ENCODE peak calls at places on chromosomes 5 and 9, in six cellular contexts. One of them, this sample, is unnamed.

GRCh38 chr5:125576823-125577222 is 830.4 kb upstream of the ZNF608 start:
- DNase-seq in tibial nerve: no peak
- DNase-seq in A549: no peak
- DNase-seq in heart left ventricle: no peak
- DNase-seq in body of pancreas: no peak
- DNase-seq in ovary: no peak
- DNase-seq in this sample: no peak

GRCh38 chr5:154220625-154221024 is 30.1 kb downstream of the GALNT10 start:
- DNase-seq in tibial nerve: no peak
- DNase-seq in A549: no peak
- DNase-seq in heart left ventricle: no peak
- DNase-seq in body of pancreas: no peak
- DNase-seq in ovary: no peak
- DNase-seq in this sample: peak

GRCh38 chr5:113065626-113066025 is 89.0 kb downstream of the DCP2 start:
- DNase-seq in tibial nerve: no peak
- DNase-seq in A549: no peak
- DNase-seq in heart left ventricle: no peak
- DNase-seq in body of pancreas: no peak
- DNase-seq in ovary: no peak
- DNase-seq in this sample: no peak

GRCh38 chr9:124285490-124285889 is 27.7 kb downstream of the NEK6 start:
- DNase-seq in tibial nerve: no peak
- DNase-seq in A549: no peak
- DNase-seq in heart left ventricle: no peak
- DNase-seq in body of pancreas: no peak
- DNase-seq in ovary: no peak
- DNase-seq in this sample: no peak

GRCh38 chr9:70883056-70883455 is 238.4 kb downstream of the TRPM3 start:
- DNase-seq in tibial nerve: no peak
- DNase-seq in A549: no peak
- DNase-seq in heart left ventricle: no peak
- DNase-seq in body of pancreas: no peak
- DNase-seq in ovary: no peak
- DNase-seq in this sample: no peak

GRCh38 chr9:24464321-24464951 is 81.3 kb downstream of the IZUMO3 start:
- DNase-seq in tibial nerve: no peak
- DNase-seq in A549: no peak
- DNase-seq in heart left ventricle: no peak
- DNase-seq in body of pancreas: no peak
- DNase-seq in ovary: no peak
- DNase-seq in this sample: no peak

GRCh38 chr9:108478431-108478837 is 377.4 kb downstream of the ACTL7B start:
- DNase-seq in tibial nerve: peak
- DNase-seq in A549: peak
- DNase-seq in heart left ventricle: no peak
- DNase-seq in body of pancreas: no peak
- DNase-seq in ovary: no peak
- DNase-seq in this sample: peak

GRCh38 chr5:30676223-30676840 is 517.2 kb upstream of the CDH6 start:
- DNase-seq in tibial nerve: no peak
- DNase-seq in A549: no peak
- DNase-seq in heart left ventricle: no peak
- DNase-seq in body of pancreas: no peak
- DNase-seq in ovary: no peak
- DNase-seq in this sample: no peak

GRCh38 chr9:78958887-78959286 is 612.9 kb upstream of the TLE4 start:
- DNase-seq in tibial nerve: no peak
- DNase-seq in A549: no peak
- DNase-seq in heart left ventricle: no peak
- DNase-seq in body of pancreas: no peak
- DNase-seq in ovary: no peak
- DNase-seq in this sample: no peak

GRCh38 chr9:121713400-121714070 is 62.1 kb downstream of the DAB2IP start:
- DNase-seq in tibial nerve: no peak
- DNase-seq in A549: no peak
- DNase-seq in heart left ventricle: no peak
- DNase-seq in body of pancreas: no peak
- DNase-seq in ovary: no peak
- DNase-seq in this sample: no peak

GRCh38 chr5:143749581-143750204 is 62.3 kb upstream of the HMHB1 start:
- DNase-seq in tibial nerve: no peak
- DNase-seq in A549: no peak
- DNase-seq in heart left ventricle: no peak
- DNase-seq in body of pancreas: no peak
- DNase-seq in ovary: no peak
- DNase-seq in this sample: no peak

GRCh38 chr5:88825782-88826110 is 57.2 kb downstream of the MEF2C start:
- DNase-seq in tibial nerve: no peak
- DNase-seq in A549: no peak
- DNase-seq in heart left ventricle: no peak
- DNase-seq in body of pancreas: no peak
- DNase-seq in ovary: no peak
- DNase-seq in this sample: peak

GRCh38 chr9:129481824-129482511 is 138.9 kb downstream of the C9orf50 start:
- DNase-seq in tibial nerve: no peak
- DNase-seq in A549: no peak
- DNase-seq in heart left ventricle: peak
- DNase-seq in body of pancreas: no peak
- DNase-seq in ovary: peak
- DNase-seq in this sample: no peak

GRCh38 chr5:36552626-36553393 is 53.6 kb upstream of the SLC1A3 start:
- DNase-seq in tibial nerve: no peak
- DNase-seq in A549: no peak
- DNase-seq in heart left ventricle: no peak
- DNase-seq in body of pancreas: no peak
- DNase-seq in ovary: no peak
- DNase-seq in this sample: no peak

GRCh38 chr5:33309076-33309475 is 131.7 kb upstream of the TARS1 start:
- DNase-seq in tibial nerve: no peak
- DNase-seq in A549: no peak
- DNase-seq in heart left ventricle: no peak
- DNase-seq in body of pancreas: no peak
- DNase-seq in ovary: no peak
- DNase-seq in this sample: no peak

GRCh38 chr5:147040856-147041255 is 162.3 kb upstream of the PPP2R2B start:
- DNase-seq in tibial nerve: no peak
- DNase-seq in A549: no peak
- DNase-seq in heart left ventricle: no peak
- DNase-seq in body of pancreas: no peak
- DNase-seq in ovary: no peak
- DNase-seq in this sample: no peak

GRCh38 chr5:57207681-57208080 is 33.8 kb downstream of the GPBP1 start:
- DNase-seq in tibial nerve: no peak
- DNase-seq in A549: no peak
- DNase-seq in heart left ventricle: peak
- DNase-seq in body of pancreas: no peak
- DNase-seq in ovary: no peak
- DNase-seq in this sample: peak

GRCh38 chr5:66454186-66455078 is 141.8 kb upstream of the MAST4 start:
- DNase-seq in tibial nerve: no peak
- DNase-seq in A549: no peak
- DNase-seq in heart left ventricle: no peak
- DNase-seq in body of pancreas: peak
- DNase-seq in ovary: no peak
- DNase-seq in this sample: no peak

GRCh38 chr9:114223564-114224246 is 68.4 kb downstream of the COL27A1 start:
- DNase-seq in tibial nerve: no peak
- DNase-seq in A549: peak
- DNase-seq in heart left ventricle: no peak
- DNase-seq in body of pancreas: no peak
- DNase-seq in ovary: no peak
- DNase-seq in this sample: no peak

GRCh38 chr9:114343471-114344187 is 14.0 kb downstream of the ORM2 start:
- DNase-seq in tibial nerve: no peak
- DNase-seq in A549: no peak
- DNase-seq in heart left ventricle: peak
- DNase-seq in body of pancreas: no peak
- DNase-seq in ovary: no peak
- DNase-seq in this sample: no peak

GRCh38 chr9:97794666-97795065 is 58.4 kb upstream of the FOXE1 start:
- DNase-seq in tibial nerve: no peak
- DNase-seq in A549: no peak
- DNase-seq in heart left ventricle: no peak
- DNase-seq in body of pancreas: no peak
- DNase-seq in ovary: no peak
- DNase-seq in this sample: no peak

GRCh38 chr5:66415208-66415607 is 181.0 kb upstream of the MAST4 start:
- DNase-seq in tibial nerve: no peak
- DNase-seq in A549: no peak
- DNase-seq in heart left ventricle: no peak
- DNase-seq in body of pancreas: no peak
- DNase-seq in ovary: no peak
- DNase-seq in this sample: no peak

DNA sequence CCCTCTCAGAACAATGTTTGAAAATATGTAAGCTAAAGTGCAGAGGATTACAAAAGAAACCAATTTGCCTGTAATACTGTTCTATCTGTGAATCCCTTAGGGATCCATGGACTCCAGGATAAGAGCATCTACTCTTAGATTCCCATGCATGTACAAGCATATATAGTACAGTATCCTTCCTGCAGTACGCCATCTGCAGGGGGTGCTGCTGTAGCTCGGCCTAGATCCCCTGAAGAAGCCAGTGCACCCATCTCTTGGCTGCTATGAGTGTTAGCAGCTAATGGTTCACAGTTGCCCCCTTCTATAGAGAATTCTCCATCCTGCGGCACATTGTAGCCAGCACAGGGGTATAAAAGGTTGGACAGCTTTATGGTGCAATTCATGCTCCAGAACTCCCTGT is 61.8 kb upstream of the SLC30A5 start:
- DNase-seq in tibial nerve: no peak
- DNase-seq in A549: no peak
- DNase-seq in heart left ventricle: no peak
- DNase-seq in body of pancreas: no peak
- DNase-seq in ovary: no peak
- DNase-seq in this sample: no peak
- TF ChIP-seq CTCF in tibial nerve: no peak
- TF ChIP-seq CTCF in A549: no peak
- TF ChIP-seq CTCF in heart left ventricle: no peak
- TF ChIP-seq CTCF in body of pancreas: no peak
- TF ChIP-seq CTCF in ovary: no peak
- TF ChIP-seq CTCF in this sample: no peak

GRCh38 chr5:141421489-141421855 is 621 bp downstream of the PCDHGA11 start:
- DNase-seq in tibial nerve: no peak
- DNase-seq in A549: no peak
- DNase-seq in heart left ventricle: no peak
- DNase-seq in body of pancreas: no peak
- DNase-seq in ovary: no peak
- DNase-seq in this sample: no peak
- H3K4me3 ChIP-seq in tibial nerve: no peak
- H3K4me3 ChIP-seq in A549: no peak
- H3K4me3 ChIP-seq in heart left ventricle: no peak
- H3K4me3 ChIP-seq in body of pancreas: no peak
- H3K4me3 ChIP-seq in ovary: no peak
- H3K4me3 ChIP-seq in this sample: peak

GRCh38 chr9:21812945-21813568 is 10.6 kb downstream of the MTAP start:
- DNase-seq in tibial nerve: peak
- DNase-seq in A549: no peak
- DNase-seq in heart left ventricle: peak
- DNase-seq in body of pancreas: peak
- DNase-seq in ovary: peak
- DNase-seq in this sample: peak
- TF ChIP-seq POLR2A in tibial nerve: no peak
- TF ChIP-seq POLR2A in A549: no peak
- TF ChIP-seq POLR2A in heart left ventricle: no peak
- TF ChIP-seq POLR2A in body of pancreas: no peak
- TF ChIP-seq POLR2A in ovary: no peak
- TF ChIP-seq POLR2A in this sample: no peak

DNA sequence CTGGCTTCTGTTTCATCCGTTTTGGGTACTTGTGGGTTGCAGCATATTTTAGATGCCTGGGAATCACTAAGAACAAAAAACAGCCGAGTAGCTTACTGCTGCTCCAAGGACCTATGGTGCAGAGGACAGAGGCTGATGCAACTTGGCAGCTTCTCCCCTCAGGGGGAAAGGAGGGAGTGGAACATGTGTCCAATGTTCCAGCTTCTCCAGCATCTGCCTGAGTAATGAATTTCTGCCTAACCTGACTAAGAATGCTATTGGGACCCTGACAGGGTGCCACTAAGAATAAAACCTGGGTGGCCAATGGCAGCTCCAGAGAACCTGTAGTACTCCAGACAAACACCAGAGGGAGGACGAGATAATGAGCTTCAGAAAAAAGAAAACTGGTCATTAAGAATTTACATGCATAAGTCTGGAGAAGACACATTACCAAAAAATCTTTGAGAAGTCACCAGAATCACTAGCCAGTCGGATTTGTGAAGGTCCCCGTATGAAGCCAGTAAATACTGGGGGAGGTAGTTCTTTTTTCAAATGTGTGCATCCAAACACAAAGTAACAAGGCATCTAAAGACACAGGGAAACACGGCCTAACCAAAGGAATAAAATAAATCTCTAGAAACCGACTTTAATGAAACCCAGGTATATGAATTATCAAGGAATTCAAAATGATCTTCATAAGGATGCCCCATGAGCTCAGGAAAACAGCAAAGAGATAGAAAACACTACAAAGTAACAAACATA is 293.5 kb downstream of the HINT1 start:
- DNase-seq in tibial nerve: peak
- DNase-seq in A549: peak
- DNase-seq in heart left ventricle: no peak
- DNase-seq in body of pancreas: no peak
- DNase-seq in ovary: no peak
- DNase-seq in this sample: peak
- TF ChIP-seq CTCF in tibial nerve: peak
- TF ChIP-seq CTCF in A549: peak
- TF ChIP-seq CTCF in heart left ventricle: peak
- TF ChIP-seq CTCF in body of pancreas: peak
- TF ChIP-seq CTCF in ovary: no peak
- TF ChIP-seq CTCF in this sample: peak

DNA sequence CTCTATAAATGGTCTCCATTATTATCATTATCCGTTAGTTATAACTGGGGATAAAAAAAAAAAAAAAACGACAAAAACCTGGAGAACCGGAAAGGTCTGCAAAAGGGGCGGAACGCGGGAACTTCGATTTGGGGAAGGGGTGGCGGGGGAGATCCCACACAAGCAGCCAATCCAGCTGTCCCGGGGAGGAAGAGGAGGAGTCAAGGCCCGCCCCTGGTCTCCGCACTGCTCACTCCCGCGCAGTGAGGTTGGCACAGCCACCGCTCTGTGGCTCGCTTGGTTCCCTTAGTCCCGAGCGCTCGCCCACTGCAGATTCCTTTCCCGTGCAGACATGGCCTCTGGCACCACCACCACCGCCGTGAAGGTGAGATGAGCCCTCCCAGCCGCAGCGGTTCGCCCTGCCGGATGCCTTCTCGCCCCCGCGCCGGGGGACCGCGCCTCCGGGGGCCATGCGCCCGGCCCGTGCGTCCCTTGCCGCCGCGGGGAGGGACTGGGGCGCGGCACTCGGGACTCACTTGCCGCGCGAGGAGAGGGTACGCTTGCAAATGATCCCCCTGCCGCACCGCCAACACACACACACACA is at the start of gene MTAP:
- DNase-seq in tibial nerve: peak
- DNase-seq in A549: peak
- DNase-seq in heart left ventricle: peak
- DNase-seq in body of pancreas: peak
- DNase-seq in ovary: peak
- DNase-seq in this sample: peak
- H3K4me3 ChIP-seq in tibial nerve: peak
- H3K4me3 ChIP-seq in A549: peak
- H3K4me3 ChIP-seq in heart left ventricle: peak
- H3K4me3 ChIP-seq in body of pancreas: peak
- H3K4me3 ChIP-seq in ovary: peak
- H3K4me3 ChIP-seq in this sample: peak

This sample was measured in adrenal gland.